ENCODE peak calls at places on chromosomes 11 and 22, in four cellular contexts. Z is pancreas, X is mesendoderm, C is IMR-90. T is an unnamed sample.

GRCh38 chr11:128379587-128380279 is 207.6 kb downstream of the ETS1 start:
- DNase-seq in Z (no peak), C (no peak), X (no peak), T (no peak)

GRCh38 chr11:1852885-1853284 is at the start of gene LSP1:
- DNase-seq in Z (no peak), C (no peak), X (no peak), T (no peak)

GRCh38 chr11:58787903-58788302 is 56.2 kb upstream of the GLYAT start:
- DNase-seq in X (no peak), C (peak), Z (no peak), T (no peak)

GRCh38 chr11:90847268-90847886 is 624.5 kb upstream of the CHORDC1 start:
- DNase-seq in Z (no peak), X (no peak), C (no peak), T (no peak)

GRCh38 chr11:61343792-61344745 is 11.0 kb downstream of the TKFC start:
- DNase-seq in X (no peak), Z (no peak), C (no peak), T (no peak)

GRCh38 chr11:2459796-2460531 is 15.2 kb downstream of the KCNQ1 start:
- DNase-seq in X (no peak), Z (peak), C (no peak), T (no peak)

GRCh38 chr11:15276616-15277015 is 161.9 kb downstream of the INSC start:
- DNase-seq in C (peak), Z (no peak), X (peak), T (no peak)

GRCh38 chr11:111414267-111414931 is 35.3 kb upstream of the POU2AF1 start:
- DNase-seq in X (no peak), Z (no peak), C (no peak), T (no peak)

GRCh38 chr22:45083659-45084305 is 74.0 kb upstream of the PHF21B start:
- DNase-seq in C (peak), Z (no peak), X (no peak), T (no peak)

GRCh38 chr11:84969103-84969502 is 658.0 kb downstream of the DLG2 start:
- DNase-seq in Z (no peak), X (peak), C (no peak), T (no peak)

GRCh38 chr11:62974848-62975522 is 9.8 kb downstream of the SLC22A6 start:
- DNase-seq in X (peak), C (no peak), Z (peak), T (peak)

GRCh38 chr22:43507235-43507634 is 95.4 kb downstream of the MPPED1 start:
- DNase-seq in Z (no peak), C (no peak), X (no peak), T (no peak)

GRCh38 chr11:126400019-126400962 is 44.8 kb downstream of the ST3GAL4 start:
- DNase-seq in C (no peak), X (no peak), Z (no peak), T (no peak)

GRCh38 chr11:117009905-117010605 is 88.2 kb downstream of the SIK3 start:
- DNase-seq in Z (no peak), C (no peak), X (peak), T (no peak)

GRCh38 chr11:74749965-74750296 is 1.3 kb downstream of the RNF169 start:
- DNase-seq in C (no peak), X (no peak), Z (no peak), T (no peak)

GRCh38 chr11:107102692-107103463 is 84.6 kb upstream of the GUCY1A2 start:
- DNase-seq in C (no peak), Z (no peak), X (peak), T (no peak)

GRCh38 chr11:45580399-45580798 is 85.0 kb downstream of the CHST1 start:
- DNase-seq in C (peak), Z (no peak), X (peak), T (no peak)

GRCh38 chr11:118232659-118233058 is 7.8 kb upstream of the JAML start:
- DNase-seq in C (no peak), Z (no peak), X (no peak), T (no peak)

GRCh38 chr22:40818192-40818746 is 877 bp downstream of the SLC25A17 start:
- DNase-seq in C (no peak), X (peak), Z (no peak), T (no peak)

GRCh38 chr11:129917231-129917630 is 21.9 kb upstream of the NFRKB start:
- DNase-seq in X (no peak), C (peak), Z (no peak), T (no peak)

GRCh38 chr11:19539861-19540260 is 172.8 kb upstream of the NAV2 start:
- DNase-seq in Z (no peak), X (no peak), C (no peak), T (no peak)

GRCh38 chr11:67053896-67054850 is 2.5 kb upstream of the RHOD start:
- DNase-seq in C (peak), Z (peak), X (peak), T (peak)

GRCh38 chr11:3786781-3787428 is 10.4 kb downstream of the NUP98 start:
- DNase-seq in Z (no peak), X (no peak), C (no peak), T (no peak)

GRCh38 chr22:45254789-45255261 is 14.1 kb upstream of the KIAA0930 start:
- DNase-seq in X (no peak), C (no peak), Z (no peak), T (no peak)

GRCh38 chr11:74019104-74019738 is 10.3 kb upstream of the UCP3 start:
- DNase-seq in C (no peak), Z (peak), X (no peak), T (no peak)

GRCh38 chr11:12581923-12582322 is 92.3 kb upstream of the TEAD1 start:
- DNase-seq in Z (no peak), C (peak), X (peak), T (no peak)

GRCh38 chr11:116135897-116136296 is 631.7 kb upstream of the CADM1 start:
- DNase-seq in Z (no peak), C (no peak), X (no peak), T (no peak)

GRCh38 chr11:766106-766940 is 11.0 kb downstream of the GATD1 start:
- DNase-seq in C (no peak), X (no peak), Z (no peak), T (no peak)

GRCh38 chr11:16170448-16170847 is 185.9 kb downstream of the SOX6 start:
- DNase-seq in C (no peak), Z (no peak), X (no peak), T (no peak)

GRCh38 chr22:31241200-31241599 is 29.1 kb downstream of the LIMK2 start:
- DNase-seq in X (peak), Z (no peak), C (peak), T (no peak)

GRCh38 chr22:31443516-31443915 is 44.1 kb downstream of the DRG1 start:
- DNase-seq in Z (no peak), C (no peak), X (no peak), T (no peak)

DNA sequence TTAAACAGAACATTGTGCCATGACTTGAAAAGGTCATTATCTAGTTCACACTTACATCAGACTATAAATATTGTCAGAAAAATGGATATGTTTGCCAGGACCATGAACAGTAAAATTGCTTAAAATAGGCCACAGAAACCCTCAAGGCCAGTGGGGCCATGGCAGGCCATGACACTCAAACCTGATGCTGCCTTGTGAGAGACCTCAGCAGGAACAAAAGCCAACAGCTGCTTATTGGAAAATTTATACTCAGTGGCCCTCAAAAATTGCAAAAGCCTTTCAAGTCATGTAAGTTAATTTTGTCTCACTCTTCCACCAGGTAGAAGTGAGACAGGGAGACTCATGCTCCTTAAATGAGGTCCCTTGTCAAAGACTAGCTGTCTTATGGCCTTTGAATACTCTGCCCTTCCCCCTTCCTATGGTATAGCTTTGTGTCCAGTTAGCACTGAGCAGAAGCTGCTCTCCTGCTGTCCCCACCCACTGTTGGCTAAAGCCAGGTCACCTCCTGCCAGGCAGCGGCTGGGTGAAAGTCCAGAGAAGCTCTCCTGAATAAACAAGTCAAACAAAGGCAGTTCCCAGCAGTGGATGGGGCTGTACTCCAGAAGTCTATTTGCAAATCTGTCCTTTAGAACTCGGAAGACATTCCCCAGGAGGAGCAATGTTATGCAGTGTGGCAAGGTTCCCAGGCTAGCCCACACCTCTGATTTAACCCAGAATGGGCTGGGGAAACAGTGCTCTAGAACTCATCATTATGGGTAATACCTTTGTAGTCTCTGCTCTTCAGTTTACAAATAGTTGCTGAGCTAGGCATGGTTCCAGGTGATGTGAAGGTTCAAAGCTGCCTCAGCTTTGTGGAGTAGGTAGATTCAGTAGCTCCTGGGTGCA is 21.4 kb downstream of the ADM start:
- DNase-seq in C (no peak), X (no peak), Z (peak), T (no peak)
- H3K27ac ChIP-seq in C (peak), X (no peak), Z (peak), T (no peak)

GRCh38 chr11:47317078-47317828 is 35.2 kb downstream of the MYBPC3 start:
- DNase-seq in X (no peak), C (no peak), Z (no peak), T (no peak)
- H3K27ac ChIP-seq in X (no peak), C (no peak), Z (no peak), T (no peak)

GRCh38 chr22:20549232-20549841 is 41.9 kb downstream of the MED15 start:
- DNase-seq in X (no peak), Z (no peak), C (no peak), T (no peak)

GRCh38 chr22:20546541-20546950 is 39.1 kb downstream of the MED15 start:
- DNase-seq in X (no peak), Z (no peak), C (no peak), T (no peak)

GRCh38 chr22:20545681-20546521 is 38.5 kb downstream of the MED15 start:
- DNase-seq in Z (no peak), C (no peak), X (no peak), T (no peak)

GRCh38 chr22:20548806-20549205 is 41.4 kb downstream of the MED15 start:
- DNase-seq in Z (no peak), X (no peak), C (no peak), T (no peak)

DNA sequence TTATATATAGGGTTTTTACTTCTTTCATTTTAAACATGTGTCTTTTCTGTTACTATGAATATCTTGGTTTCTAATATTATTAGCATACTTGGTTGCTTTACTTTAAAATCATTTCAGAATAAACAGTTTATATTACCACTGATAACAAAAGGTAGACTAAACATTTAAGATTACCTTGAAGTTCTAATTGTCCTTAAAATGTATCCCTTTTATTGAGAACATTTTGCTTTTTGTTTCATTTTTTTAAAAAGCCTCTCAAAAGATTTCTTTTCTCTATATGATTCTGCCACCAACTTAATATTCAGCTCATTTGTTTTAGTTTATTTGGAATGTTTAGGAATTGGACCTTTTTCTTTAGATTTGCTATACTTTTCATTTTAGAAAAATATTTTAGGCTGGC is 39.6 kb downstream of the MED15 start:
- DNase-seq in C (no peak), Z (no peak), X (no peak), T (no peak)
- H3K27ac ChIP-seq in C (no peak), Z (no peak), X (no peak), T (no peak)

DNA sequence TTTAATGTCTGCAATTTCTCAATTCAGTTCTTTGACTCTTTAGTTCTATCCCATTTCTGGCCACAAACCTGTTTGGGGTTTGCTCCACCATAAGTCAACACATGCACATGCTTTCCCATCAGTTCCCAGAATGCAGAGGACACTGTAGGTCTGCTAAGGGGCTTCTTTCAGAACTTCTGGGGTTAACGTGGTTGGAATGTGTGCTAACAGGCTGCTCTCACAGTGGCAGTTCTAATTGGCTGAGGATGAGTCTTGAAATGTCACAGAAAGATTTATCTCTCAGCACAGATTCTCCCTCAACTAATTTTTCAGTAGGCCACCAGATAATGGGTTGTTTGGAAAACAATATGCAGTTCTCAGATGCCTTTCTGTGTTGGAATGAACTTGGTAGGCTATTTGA is 703.4 kb downstream of the NTM start:
- DNase-seq in C (no peak), Z (no peak), X (no peak), T (no peak)
- H3K27ac ChIP-seq in C (peak), Z (no peak), X (no peak), T (no peak)

DNA sequence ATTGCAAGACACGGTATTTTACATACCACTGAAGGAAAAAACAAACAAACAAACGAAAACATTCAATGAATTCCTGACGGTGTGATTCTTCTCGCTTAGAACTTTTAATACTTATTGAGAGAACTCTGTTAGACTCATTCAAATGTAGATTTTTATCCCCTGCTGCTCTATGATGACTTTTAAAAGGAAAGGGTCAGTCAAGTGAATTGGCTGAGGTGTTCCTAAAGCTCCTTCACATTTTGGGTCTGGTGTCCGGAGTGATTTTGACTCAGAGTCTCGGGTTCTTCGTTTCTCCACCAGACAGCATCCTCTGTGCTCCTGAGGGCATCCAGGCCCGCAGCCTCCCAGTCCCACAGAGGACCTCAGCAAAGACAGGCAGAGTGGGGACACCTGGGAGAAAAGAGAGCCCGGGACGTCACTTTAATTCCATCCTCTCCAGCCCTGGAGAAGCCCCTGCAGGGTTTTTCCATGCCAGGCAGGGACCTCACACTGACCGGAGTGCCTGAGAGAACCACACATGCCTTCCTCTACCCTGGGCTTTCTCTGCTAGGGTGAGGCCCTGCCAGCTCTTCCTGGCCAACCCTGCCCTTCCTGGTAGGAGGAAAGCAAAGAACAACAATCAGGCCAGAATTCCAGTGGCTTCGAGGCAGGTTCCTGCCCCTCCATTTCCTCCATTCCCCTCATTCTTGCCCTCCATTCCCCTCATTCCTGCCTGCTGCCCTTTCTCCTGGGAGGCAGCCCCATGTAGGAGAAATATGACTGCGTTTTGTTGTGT is 1.4 kb upstream of the CSF2RB start:
- DNase-seq in Z (no peak), X (peak), C (no peak), T (no peak)
- H3K27ac ChIP-seq in Z (no peak), X (no peak), C (no peak), T (no peak)

DNA sequence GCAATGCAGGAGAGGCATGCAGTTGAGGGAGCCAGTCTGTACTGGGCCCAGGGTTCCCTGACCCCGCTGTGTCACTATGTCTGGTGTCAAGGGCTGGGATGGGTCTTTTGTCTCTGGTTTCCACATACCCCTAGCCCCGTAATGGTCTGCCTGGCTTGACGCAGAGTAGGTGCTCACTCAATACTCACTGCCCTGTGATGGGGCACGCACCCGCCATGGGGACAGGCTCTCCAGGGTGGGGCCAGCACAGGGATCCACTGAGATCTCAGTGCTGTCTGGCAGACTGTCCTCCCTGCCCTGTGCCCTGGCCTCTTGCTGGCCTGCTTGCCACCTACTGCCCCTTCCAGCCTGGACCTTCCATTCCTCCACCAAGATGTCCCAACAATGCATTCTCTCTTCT is 101.7 kb upstream of the CD82 start:
- DNase-seq in C (no peak), X (no peak), Z (no peak), T (no peak)
- H3K27ac ChIP-seq in C (no peak), X (no peak), Z (no peak), T (no peak)

GRCh38 chr11:35171226-35171625 is 32.3 kb downstream of the CD44 start:
- DNase-seq in Z (no peak), C (no peak), X (peak), T (no peak)
- H3K27ac ChIP-seq in Z (no peak), C (no peak), X (no peak), T (no peak)

GRCh38 chr22:38954414-38955043 is 2.9 kb upstream of the APOBEC3A start:
- DNase-seq in Z (no peak), C (no peak), X (no peak), T (no peak)
- H3K27ac ChIP-seq in Z (no peak), C (no peak), X (no peak), T (no peak)

GRCh38 chr11:76577199-76577920 is 93.2 kb downstream of the LRRC32 start:
- DNase-seq in X (peak), C (peak), Z (no peak), T (no peak)
- H3K27ac ChIP-seq in X (no peak), C (peak), Z (no peak), T (no peak)

T was measured in substantia nigra.